ENCODE peak calls at places on chromosomes 13 and 19, in six cellular contexts. Z, X, C, B, I and R are unnamed samples.

GRCh38 chr13:20528451-20528850 is 2.8 kb upstream of the CRYL1 start:
- DNase-seq in Z (no peak), X (no peak), C (no peak), B (no peak), I (no peak), R (no peak)

GRCh38 chr13:105084931-105085330 is 1450.5 kb downstream of the EFNB2 start:
- DNase-seq in Z (no peak), X (no peak), C (no peak), B (no peak), I (no peak), R (no peak)

GRCh38 chr13:31722684-31723083 is 16.6 kb upstream of the RXFP2 start:
- DNase-seq in Z (no peak), X (no peak), C (no peak), B (no peak), I (no peak), R (no peak)

GRCh38 chr13:42876810-42877550 is 95.6 kb downstream of the FAM216B start:
- DNase-seq in Z (no peak), X (peak; percentile 85), C (no peak), B (no peak), I (no peak), R (peak; percentile 68)

GRCh38 chr13:28741080-28741479 is 22.3 kb upstream of the SLC46A3 start:
- DNase-seq in Z (no peak), X (no peak), C (no peak), B (no peak), I (no peak), R (no peak)

GRCh38 chr13:88637935-88638334 is 966.8 kb downstream of the SLITRK5 start:
- DNase-seq in Z (no peak), X (no peak), C (no peak), B (no peak), I (no peak), R (no peak)

GRCh38 chr13:50082426-50083283 is 67.4 kb downstream of the KCNRG start:
- DNase-seq in Z (peak; percentile 85), X (peak; percentile 88), C (peak; percentile 91), B (peak; percentile 79), I (peak; percentile 90), R (peak; percentile 79)

GRCh38 chr13:27170521-27171243 is 929 bp downstream of the USP12 start:
- DNase-seq in Z (peak; percentile 79), X (peak; percentile 87), C (peak; percentile 84), B (peak; percentile 8), I (peak; percentile 50), R (peak; percentile 26)

GRCh38 chr13:46103037-46103436 is 1.8 kb downstream of the CPB2 start:
- DNase-seq in Z (no peak), X (no peak), C (no peak), B (no peak), I (no peak), R (no peak)

GRCh38 chr13:39875111-39875510 is 219.6 kb downstream of the COG6 start:
- DNase-seq in Z (no peak), X (no peak), C (no peak), B (no peak), I (no peak), R (no peak)

GRCh38 chr13:42380420-42381164 is 108.6 kb downstream of the AKAP11 start:
- DNase-seq in Z (no peak), X (no peak), C (no peak), B (no peak), I (peak; percentile 31), R (no peak)

GRCh38 chr19:38851622-38852230 is 1.9 kb upstream of the HNRNPL start:
- DNase-seq in Z (peak; percentile 97), X (peak; percentile 98), C (peak; percentile 96), B (peak; percentile 75), I (peak; percentile 95), R (peak; percentile 91)

GRCh38 chr13:40190656-40191100 is 475.8 kb downstream of the FOXO1 start:
- DNase-seq in Z (no peak), X (peak; percentile 87), C (peak; percentile 75), B (no peak), I (peak; percentile 91), R (peak; percentile 33)

GRCh38 chr13:30718661-30719520 is 16.5 kb upstream of the ALOX5AP start:
- DNase-seq in Z (no peak), X (peak; percentile 97), C (no peak), B (peak; percentile 16), I (peak; percentile 50), R (peak; percentile 91)

GRCh38 chr13:109840201-109840892 is 54.0 kb upstream of the IRS2 start:
- DNase-seq in Z (no peak), X (peak; percentile 74), C (peak; percentile 72), B (peak; percentile 66), I (no peak), R (peak; percentile 77)

GRCh38 chr13:93180376-93180966 is 46.1 kb upstream of the GPC6 start:
- DNase-seq in Z (no peak), X (peak; percentile 28), C (no peak), B (no peak), I (no peak), R (no peak)

GRCh38 chr19:42450314-42450934 is 7.7 kb upstream of the CXCL17 start:
- DNase-seq in Z (peak; percentile 89), X (peak; percentile 81), C (peak; percentile 82), B (peak; percentile 85), I (peak; percentile 90), R (peak; percentile 87)

GRCh38 chr19:9819590-9819898 is 665 bp upstream of the FBXL12 start:
- DNase-seq in Z (no peak), X (no peak), C (no peak), B (no peak), I (no peak), R (no peak)

GRCh38 chr13:110961959-110962358 is 47.1 kb upstream of the ANKRD10 start:
- DNase-seq in Z (no peak), X (no peak), C (no peak), B (no peak), I (no peak), R (no peak)

GRCh38 chr19:737591-738093 is 13.3 kb upstream of the MISP start:
- DNase-seq in Z (peak; percentile 87), X (peak; percentile 60), C (peak; percentile 63), B (no peak), I (peak; percentile 53), R (peak; percentile 48)

GRCh38 chr13:40026174-40026585 is 370.7 kb downstream of the COG6 start:
- DNase-seq in Z (no peak), X (no peak), C (no peak), B (no peak), I (no peak), R (no peak)

GRCh38 chr13:97766749-97767148 is 186.7 kb upstream of the IPO5 start:
- DNase-seq in Z (no peak), X (no peak), C (no peak), B (no peak), I (no peak), R (no peak)

GRCh38 chr13:74931698-74932433 is 550.1 kb downstream of the TBC1D4 start:
- DNase-seq in Z (no peak), X (no peak), C (no peak), B (no peak), I (no peak), R (no peak)

GRCh38 chr13:74927823-74928222 is 554.1 kb downstream of the TBC1D4 start:
- DNase-seq in Z (no peak), X (no peak), C (no peak), B (no peak), I (no peak), R (no peak)

GRCh38 chr13:74929436-74929835 is 552.5 kb downstream of the TBC1D4 start:
- DNase-seq in Z (no peak), X (no peak), C (no peak), B (no peak), I (no peak), R (peak; percentile 61)

DNA sequence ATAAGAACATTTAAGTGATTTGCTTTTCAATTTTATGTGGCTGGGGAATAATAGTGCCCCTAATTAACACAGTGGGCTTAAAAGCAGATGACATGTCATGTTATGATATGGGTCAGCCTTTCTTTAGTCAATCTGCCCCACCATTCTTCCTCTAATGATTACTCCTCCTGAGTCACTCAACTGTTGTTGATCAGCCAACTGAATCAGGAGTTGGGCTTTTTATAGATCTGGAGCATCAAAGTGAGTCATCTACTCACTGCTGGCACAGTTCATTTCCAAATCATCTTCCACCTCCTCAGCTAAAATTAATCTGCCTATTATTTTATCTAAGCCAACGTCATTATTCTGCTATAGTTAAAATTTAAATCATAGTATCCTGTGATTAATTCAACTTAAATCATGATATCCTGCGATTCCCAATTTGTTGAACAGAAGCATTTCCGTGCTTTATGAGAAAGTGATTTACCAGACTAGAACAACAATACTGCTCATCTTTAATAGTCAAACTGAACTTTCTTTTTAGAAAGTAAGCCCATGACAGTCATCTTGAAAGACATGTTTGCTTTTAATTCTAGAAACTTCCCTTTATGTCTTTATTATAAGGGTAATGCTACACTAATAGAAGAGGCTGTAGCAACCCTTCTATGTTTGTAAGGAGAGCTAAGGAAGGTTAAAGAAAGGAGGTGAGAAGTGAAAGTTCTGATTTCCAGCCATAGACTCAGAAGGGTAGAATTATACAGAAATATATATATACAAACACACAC is 551.4 kb downstream of the TBC1D4 start:
- DNase-seq in Z (no peak), X (peak; percentile 88), C (no peak), B (no peak), I (no peak), R (peak; percentile 86)
- TF ChIP-seq EZH2phosphoT487 in Z (no peak), X (no peak), C (no peak), B (no peak), I (no peak), R (no peak)

DNA sequence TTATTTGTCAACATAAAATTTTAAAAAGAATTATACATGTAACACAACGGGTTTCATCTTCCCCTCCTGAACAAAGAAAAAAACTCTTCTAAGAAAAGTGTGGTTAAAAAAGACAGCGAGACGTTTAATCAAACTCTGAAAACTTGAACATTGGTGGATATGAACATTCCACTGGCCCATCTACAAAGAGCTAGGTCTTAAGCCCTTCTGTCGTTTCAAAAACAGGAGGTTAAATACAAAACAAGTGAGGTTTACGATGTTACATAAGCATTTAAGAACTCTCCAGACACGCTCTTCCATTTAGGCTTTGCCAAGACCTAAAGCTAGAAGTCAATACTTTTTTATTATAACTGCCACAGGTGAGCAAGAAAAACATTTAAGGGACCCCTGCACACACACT is 9.4 kb upstream of the DOCK9 start:
- DNase-seq in Z (no peak), X (no peak), C (no peak), B (no peak), I (no peak), R (no peak)
- TF ChIP-seq EZH2phosphoT487 in Z (no peak), X (no peak), C (no peak), B (no peak), I (no peak), R (no peak)

GRCh38 chr13:51523082-51523518 is 61.2 kb upstream of the WDFY2 start:
- DNase-seq in Z (no peak), X (peak; percentile 90), C (no peak), B (no peak), I (no peak), R (peak; percentile 72)

GRCh38 chr13:51519839-51520238 is 64.4 kb upstream of the WDFY2 start:
- DNase-seq in Z (no peak), X (peak; percentile 71), C (no peak), B (no peak), I (no peak), R (peak; percentile 79)

GRCh38 chr13:51524312-51524711 is 60.0 kb upstream of the WDFY2 start:
- DNase-seq in Z (no peak), X (peak; percentile 62), C (no peak), B (no peak), I (no peak), R (peak; percentile 69)

GRCh38 chr13:51520524-51520923 is 63.7 kb upstream of the WDFY2 start:
- DNase-seq in Z (no peak), X (peak; percentile 90), C (no peak), B (no peak), I (no peak), R (peak; percentile 45)

GRCh38 chr13:51518847-51519246 is 65.4 kb upstream of the WDFY2 start:
- DNase-seq in Z (no peak), X (peak; percentile 91), C (no peak), B (no peak), I (no peak), R (peak; percentile 72)
- TF ChIP-seq EZH2phosphoT487 in Z (no peak), X (no peak), C (no peak), B (no peak), I (no peak), R (no peak)

GRCh38 chr13:85816413-85816812 is 17.2 kb upstream of the SLITRK6 start:
- DNase-seq in Z (no peak), X (no peak), C (no peak), B (no peak), I (no peak), R (peak; percentile 56)
- TF ChIP-seq EZH2phosphoT487 in Z (no peak), X (no peak), C (no peak), B (no peak), I (no peak), R (no peak)